ENCODE peak calls at places on chromosomes 13 and 19, in six cellular contexts. J is fibroblast of lung, G is kidney epithelial cell, R is esophagus squamous epithelium, O is stomach, I is MCF 10A. A is an unnamed sample.

GRCh38 chr13:57874530-57874929 is 243.0 kb downstream of the PCDH17 start:
- DNase-seq in J (peak), O (no peak), R (no peak), I (no peak), G (no peak), A (no peak)

GRCh38 chr13:44312131-44312530 is 61.5 kb upstream of the SERP2 start:
- DNase-seq in G (no peak), O (no peak), R (no peak), I (peak), J (no peak), A (no peak)

GRCh38 chr13:21045101-21045500 is 16.3 kb downstream of the LATS2 start:
- DNase-seq in R (no peak), J (no peak), I (no peak), G (no peak), O (no peak), A (no peak)

GRCh38 chr19:55284405-55285058 is 735 bp downstream of the BRSK1 start:
- DNase-seq in R (no peak), G (no peak), I (no peak), O (no peak), J (no peak), A (no peak)

GRCh38 chr19:18948075-18948975 is 7.3 kb upstream of the HOMER3 start:
- DNase-seq in J (no peak), R (no peak), G (no peak), O (no peak), I (no peak), A (no peak)

GRCh38 chr13:78618411-78618810 is 15.1 kb upstream of the POU4F1 start:
- DNase-seq in J (no peak), O (no peak), R (no peak), G (no peak), I (no peak), A (no peak)

GRCh38 chr19:30255783-30256509 is 116.2 kb upstream of the ZNF536 start:
- DNase-seq in J (no peak), O (no peak), R (no peak), G (no peak), I (no peak), A (no peak)

GRCh38 chr19:2619076-2619475 is 83.4 kb downstream of the GNG7 start:
- DNase-seq in I (peak), R (no peak), J (no peak), G (no peak), O (no peak), A (no peak)

GRCh38 chr13:88246239-88246638 is 575.1 kb downstream of the SLITRK5 start:
- DNase-seq in R (no peak), O (no peak), J (no peak), I (peak), G (no peak), A (no peak)

GRCh38 chr13:83453723-83454122 is 428.6 kb downstream of the SLITRK1 start:
- DNase-seq in R (no peak), I (no peak), O (no peak), G (no peak), J (no peak), A (no peak)

GRCh38 chr19:47019431-47020041 is at the start of gene NPAS1:
- DNase-seq in I (no peak), J (no peak), G (no peak), R (no peak), O (no peak), A (no peak)

GRCh38 chr19:58385313-58386165 is 1.5 kb upstream of the RPS5 start:
- DNase-seq in J (no peak), I (no peak), R (no peak), O (no peak), G (no peak), A (no peak)

GRCh38 chr19:41641879-41642485 is 15.1 kb upstream of the CEACAM4 start:
- DNase-seq in I (peak), G (no peak), O (peak), J (peak), R (no peak), A (no peak)

GRCh38 chr13:23793711-23794110 is 95.5 kb downstream of the MIPEP start:
- DNase-seq in R (no peak), O (no peak), J (no peak), G (no peak), I (no peak), A (no peak)

GRCh38 chr13:23792680-23793079 is 96.5 kb downstream of the MIPEP start:
- DNase-seq in J (peak), I (no peak), O (no peak), G (no peak), R (no peak), A (no peak)

GRCh38 chr13:23789576-23790346 is 99.4 kb downstream of the MIPEP start:
- DNase-seq in I (no peak), G (no peak), R (no peak), J (peak), O (no peak), A (no peak)

GRCh38 chr13:23788459-23788858 is 100.7 kb downstream of the MIPEP start:
- DNase-seq in I (no peak), R (no peak), G (no peak), O (no peak), J (peak), A (no peak)

GRCh38 chr13:23790591-23791170 is 98.5 kb downstream of the MIPEP start:
- DNase-seq in R (no peak), I (no peak), G (no peak), J (peak), O (no peak), A (no peak)
- TF ChIP-seq CTCF in R (no peak), I (no peak), G (no peak), J (no peak), O (no peak), A (peak)

GRCh38 chr19:44740351-44740824 is 8.1 kb upstream of the BCL3 start:
- DNase-seq in J (no peak), O (no peak), I (no peak), R (no peak), G (no peak), A (no peak)
- TF ChIP-seq CTCF in J (peak), O (no peak), I (no peak), R (no peak), G (peak), A (peak)

GRCh38 chr13:45705145-45705695 is 3.1 kb downstream of the CBY2 start:
- DNase-seq in I (no peak), G (no peak), O (no peak), R (no peak), J (no peak), A (no peak)

GRCh38 chr13:45702088-45702487 is at the start of gene CBY2:
- DNase-seq in J (no peak), I (no peak), O (no peak), G (no peak), R (no peak), A (no peak)

GRCh38 chr13:45704211-45704739 is 2.2 kb downstream of the CBY2 start:
- DNase-seq in O (no peak), G (no peak), R (no peak), J (no peak), I (no peak), A (no peak)

GRCh38 chr13:45702869-45703391 is 810 bp downstream of the CBY2 start:
- DNase-seq in O (no peak), I (no peak), R (no peak), G (no peak), J (no peak), A (no peak)

DNA sequence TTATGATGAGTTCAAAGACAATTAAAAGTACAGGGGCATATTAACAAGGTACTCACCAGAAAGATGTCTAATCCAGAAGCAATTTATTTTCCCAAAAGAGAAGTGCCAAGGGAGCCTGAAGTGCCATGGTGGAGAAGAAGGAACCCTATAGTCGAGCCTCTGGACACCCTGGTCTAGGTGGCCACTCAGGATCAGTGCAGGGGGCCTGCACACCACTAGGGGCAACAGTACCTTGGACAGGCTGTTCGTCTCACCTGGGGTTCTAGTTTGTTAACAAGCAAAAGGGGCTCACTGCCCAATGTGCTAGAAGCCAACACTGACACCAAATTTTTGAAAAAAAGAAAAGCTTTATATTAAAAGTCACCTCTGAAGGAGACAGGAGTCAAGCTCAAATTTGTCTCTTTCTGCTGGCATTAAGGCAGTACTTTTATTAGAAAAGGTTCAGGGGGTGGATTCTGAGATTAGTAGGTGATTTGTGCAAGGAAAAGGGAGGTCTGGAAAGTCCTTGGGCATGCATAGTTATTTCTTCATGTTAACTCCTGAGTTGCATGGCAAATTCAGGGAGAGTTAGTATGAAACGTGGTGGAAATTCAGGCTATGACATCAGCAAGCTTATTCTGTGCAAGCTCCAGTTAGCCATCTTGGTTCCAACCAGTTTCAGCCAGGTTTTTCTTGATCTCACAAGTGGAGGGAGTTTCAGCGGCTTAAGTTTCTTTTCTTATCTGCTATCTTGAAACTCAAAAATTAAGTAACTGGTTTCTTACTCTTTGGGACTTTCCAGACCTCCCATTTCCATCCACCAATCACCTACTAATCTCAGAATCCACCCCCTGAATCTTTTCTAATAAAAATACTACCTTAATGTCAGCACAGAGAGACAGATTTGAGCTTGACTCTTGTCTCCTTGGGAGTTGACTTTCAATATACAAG is 884 bp upstream of the CBY2 start:
- DNase-seq in I (no peak), J (no peak), O (no peak), R (no peak), G (no peak), A (no peak)
- TF ChIP-seq CTCF in I (no peak), J (no peak), O (no peak), R (no peak), G (no peak), A (no peak)

GRCh38 chr19:13101590-13102415 is 855 bp downstream of the LYL1 start:
- DNase-seq in G (no peak), R (no peak), I (no peak), J (no peak), O (no peak), A (no peak)

GRCh38 chr19:13100031-13100588 is 2.5 kb downstream of the LYL1 start:
- DNase-seq in J (peak), R (no peak), I (no peak), G (no peak), O (no peak), A (no peak)

GRCh38 chr19:13099073-13099999 is 3.3 kb downstream of the LYL1 start:
- DNase-seq in R (no peak), O (peak), G (no peak), J (no peak), I (no peak), A (peak)

GRCh38 chr19:13102416-13102665 is 317 bp downstream of the LYL1 start:
- DNase-seq in O (no peak), G (no peak), J (no peak), I (no peak), R (no peak), A (no peak)

GRCh38 chr19:13100871-13101589 is 1.6 kb downstream of the LYL1 start:
- DNase-seq in O (no peak), G (no peak), R (no peak), J (no peak), I (peak), A (peak)
- TF ChIP-seq CTCF in O (no peak), G (peak), R (no peak), J (peak), I (peak), A (peak)

GRCh38 chr19:22831211-22831610 is 880 bp upstream of the ZNF723 start:
- DNase-seq in G (no peak), O (no peak), I (no peak), J (no peak), R (no peak), A (no peak)

GRCh38 chr19:22832031-22832762 is at the start of gene ZNF723:
- DNase-seq in O (no peak), I (no peak), G (no peak), R (no peak), J (no peak), A (peak)
- TF ChIP-seq CTCF in O (no peak), I (no peak), G (no peak), R (no peak), J (no peak), A (no peak)

GRCh38 chr19:5997371-5997770 is 19.4 kb upstream of the RANBP3 start:
- DNase-seq in R (no peak), O (no peak), J (no peak), G (no peak), I (no peak), A (no peak)
- TF ChIP-seq CTCF in R (no peak), O (no peak), J (no peak), G (peak), I (no peak), A (peak)

GRCh38 chr19:7522072-7522922 is at the start of gene MCOLN1:
- DNase-seq in I (peak), J (peak), O (peak), G (peak), R (peak), A (peak)
- TF ChIP-seq CTCF in I (no peak), J (no peak), O (no peak), G (no peak), R (peak), A (no peak)